ENCODE peak calls at places on chromosomes 5 and 9, in nine cellular contexts. One of them, this sample, is unnamed. For H3K36me3 and H3K27me3, the result is how much of the 10 kb centered on the place peaks cover.

GRCh38 chr5:52801329-52801728 is 13.6 kb downstream of the ITGA1 start:
- DNase-seq in ovary: no peak
- DNase-seq in neural progenitor cell: peak
- DNase-seq in HCT116: no peak
- DNase-seq in tibial artery: no peak
- DNase-seq in uterus: no peak
- DNase-seq in CD8-positive, alpha-beta memory T cell: no peak
- DNase-seq in thyroid gland: peak
- DNase-seq in heart left ventricle: no peak
- DNase-seq in this sample: no peak

GRCh38 chr5:32984851-32985250 is 273.7 kb downstream of the NPR3 start:
- DNase-seq in tibial artery: no peak
- DNase-seq in HCT116: no peak
- DNase-seq in heart left ventricle: no peak
- DNase-seq in neural progenitor cell: no peak
- DNase-seq in thyroid gland: no peak
- DNase-seq in CD8-positive, alpha-beta memory T cell: no peak
- DNase-seq in ovary: no peak
- DNase-seq in uterus: no peak
- DNase-seq in this sample: no peak

GRCh38 chr5:18465833-18466681 is 831.8 kb downstream of the TAF11L14 start:
- DNase-seq in heart left ventricle: no peak
- DNase-seq in uterus: no peak
- DNase-seq in neural progenitor cell: peak
- DNase-seq in tibial artery: peak
- DNase-seq in thyroid gland: peak
- DNase-seq in ovary: no peak
- DNase-seq in CD8-positive, alpha-beta memory T cell: no peak
- DNase-seq in HCT116: no peak
- DNase-seq in this sample: peak

GRCh38 chr5:107567901-107568671 is 102.7 kb downstream of the EFNA5 start:
- DNase-seq in ovary: no peak
- DNase-seq in HCT116: no peak
- DNase-seq in heart left ventricle: no peak
- DNase-seq in tibial artery: no peak
- DNase-seq in uterus: no peak
- DNase-seq in thyroid gland: no peak
- DNase-seq in neural progenitor cell: peak
- DNase-seq in CD8-positive, alpha-beta memory T cell: no peak
- DNase-seq in this sample: no peak

GRCh38 chr5:61342066-61342465 is 10.0 kb downstream of the ZSWIM6 start:
- DNase-seq in neural progenitor cell: no peak
- DNase-seq in thyroid gland: no peak
- DNase-seq in ovary: no peak
- DNase-seq in heart left ventricle: no peak
- DNase-seq in CD8-positive, alpha-beta memory T cell: no peak
- DNase-seq in tibial artery: no peak
- DNase-seq in uterus: no peak
- DNase-seq in HCT116: no peak
- DNase-seq in this sample: no peak

GRCh38 chr9:109918359-109919163 is 138.6 kb downstream of the PALM2AKAP2 start:
- DNase-seq in CD8-positive, alpha-beta memory T cell: no peak
- DNase-seq in thyroid gland: no peak
- DNase-seq in ovary: no peak
- DNase-seq in neural progenitor cell: no peak
- DNase-seq in HCT116: no peak
- DNase-seq in tibial artery: no peak
- DNase-seq in heart left ventricle: no peak
- DNase-seq in uterus: no peak
- DNase-seq in this sample: no peak

GRCh38 chr9:88824711-88825110 is 166.6 kb upstream of the S1PR3 start:
- DNase-seq in thyroid gland: no peak
- DNase-seq in heart left ventricle: no peak
- DNase-seq in uterus: no peak
- DNase-seq in tibial artery: no peak
- DNase-seq in ovary: no peak
- DNase-seq in CD8-positive, alpha-beta memory T cell: no peak
- DNase-seq in HCT116: no peak
- DNase-seq in neural progenitor cell: no peak
- DNase-seq in this sample: no peak

GRCh38 chr5:168468836-168469235 is 17.4 kb upstream of the RARS1 start:
- DNase-seq in neural progenitor cell: no peak
- DNase-seq in CD8-positive, alpha-beta memory T cell: no peak
- DNase-seq in heart left ventricle: no peak
- DNase-seq in ovary: no peak
- DNase-seq in thyroid gland: no peak
- DNase-seq in uterus: no peak
- DNase-seq in tibial artery: no peak
- DNase-seq in HCT116: no peak
- DNase-seq in this sample: no peak

GRCh38 chr5:73514418-73514817 is 16.2 kb downstream of the BTF3 start:
- DNase-seq in thyroid gland: no peak
- DNase-seq in tibial artery: no peak
- DNase-seq in heart left ventricle: no peak
- DNase-seq in CD8-positive, alpha-beta memory T cell: no peak
- DNase-seq in ovary: no peak
- DNase-seq in uterus: no peak
- DNase-seq in HCT116: no peak
- DNase-seq in neural progenitor cell: no peak
- DNase-seq in this sample: no peak

GRCh38 chr5:172641359-172642045 is 439 bp downstream of the NEURL1B start:
- DNase-seq in tibial artery: no peak
- DNase-seq in CD8-positive, alpha-beta memory T cell: peak
- DNase-seq in HCT116: no peak
- DNase-seq in ovary: peak
- DNase-seq in thyroid gland: peak
- DNase-seq in heart left ventricle: peak
- DNase-seq in uterus: no peak
- DNase-seq in neural progenitor cell: peak
- DNase-seq in this sample: peak

GRCh38 chr5:151141535-151141934 is 16.0 kb downstream of the ANXA6 start:
- DNase-seq in HCT116: no peak
- DNase-seq in heart left ventricle: no peak
- DNase-seq in thyroid gland: no peak
- DNase-seq in tibial artery: no peak
- DNase-seq in ovary: peak
- DNase-seq in neural progenitor cell: peak
- DNase-seq in CD8-positive, alpha-beta memory T cell: peak
- DNase-seq in uterus: peak
- DNase-seq in this sample: peak

GRCh38 chr9:87198716-87199115 is 251.4 kb upstream of the GAS1 start:
- DNase-seq in heart left ventricle: no peak
- DNase-seq in uterus: no peak
- DNase-seq in thyroid gland: no peak
- DNase-seq in tibial artery: no peak
- DNase-seq in ovary: no peak
- DNase-seq in HCT116: no peak
- DNase-seq in neural progenitor cell: no peak
- DNase-seq in CD8-positive, alpha-beta memory T cell: no peak
- DNase-seq in this sample: no peak

GRCh38 chr5:1019001-1019651 is 10.5 kb downstream of the NKD2 start:
- DNase-seq in thyroid gland: no peak
- DNase-seq in HCT116: no peak
- DNase-seq in tibial artery: no peak
- DNase-seq in uterus: no peak
- DNase-seq in heart left ventricle: peak
- DNase-seq in neural progenitor cell: no peak
- DNase-seq in ovary: no peak
- DNase-seq in CD8-positive, alpha-beta memory T cell: no peak
- DNase-seq in this sample: no peak

GRCh38 chr5:1020461-1020961 is 11.9 kb downstream of the NKD2 start:
- DNase-seq in tibial artery: no peak
- DNase-seq in heart left ventricle: peak
- DNase-seq in thyroid gland: no peak
- DNase-seq in HCT116: no peak
- DNase-seq in ovary: no peak
- DNase-seq in neural progenitor cell: no peak
- DNase-seq in uterus: no peak
- DNase-seq in CD8-positive, alpha-beta memory T cell: no peak
- DNase-seq in this sample: no peak

GRCh38 chr5:1017691-1018455 is 9.3 kb downstream of the NKD2 start:
- DNase-seq in CD8-positive, alpha-beta memory T cell: no peak
- DNase-seq in uterus: no peak
- DNase-seq in tibial artery: no peak
- DNase-seq in heart left ventricle: peak
- DNase-seq in neural progenitor cell: no peak
- DNase-seq in HCT116: no peak
- DNase-seq in thyroid gland: no peak
- DNase-seq in ovary: no peak
- DNase-seq in this sample: no peak

GRCh38 chr5:1018596-1018995 is 10.0 kb downstream of the NKD2 start:
- DNase-seq in neural progenitor cell: no peak
- DNase-seq in HCT116: no peak
- DNase-seq in uterus: no peak
- DNase-seq in thyroid gland: no peak
- DNase-seq in tibial artery: no peak
- DNase-seq in CD8-positive, alpha-beta memory T cell: no peak
- DNase-seq in ovary: no peak
- DNase-seq in heart left ventricle: peak
- DNase-seq in this sample: no peak

DNA sequence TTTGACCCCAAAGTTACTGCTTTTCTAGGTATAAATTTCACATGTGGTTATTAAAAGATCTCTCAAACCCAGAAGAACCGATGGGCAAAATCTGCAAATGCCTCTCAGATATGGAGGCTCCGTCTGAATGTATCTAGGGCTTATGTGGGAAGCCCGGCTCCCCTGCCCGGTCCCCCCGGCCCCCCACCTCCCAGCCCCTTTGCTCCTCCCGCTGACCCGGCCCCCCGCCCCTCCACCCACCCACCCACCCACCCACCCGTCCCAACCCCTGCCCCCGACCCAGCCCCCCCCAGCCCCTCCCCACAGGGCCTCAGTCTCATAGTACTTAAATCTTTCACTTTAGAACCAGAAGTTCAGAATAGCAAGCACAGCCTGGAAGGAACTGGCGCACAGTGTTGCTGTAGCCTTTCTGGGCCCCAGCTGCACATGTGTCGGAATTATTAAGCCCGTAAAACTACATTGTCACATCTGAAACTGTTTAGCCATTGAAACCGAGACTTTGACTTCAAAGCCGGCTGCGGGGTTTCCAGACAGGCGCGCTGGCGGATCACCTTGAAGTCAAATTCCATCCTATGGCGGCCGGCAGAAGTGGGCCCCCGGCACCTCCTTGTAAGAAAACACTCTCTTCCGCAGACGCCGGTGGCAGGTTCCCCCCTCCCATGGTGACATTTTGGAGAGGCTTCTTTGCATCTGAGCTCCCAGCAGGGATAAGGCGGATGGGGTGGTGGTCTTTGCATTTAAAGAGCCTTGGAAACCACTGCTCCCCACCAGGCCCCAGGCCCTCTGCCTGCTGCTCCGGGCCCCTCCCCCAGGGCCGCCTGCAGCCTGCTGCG is 12.8 kb downstream of the NKD2 start:
- DNase-seq in thyroid gland: no peak
- DNase-seq in CD8-positive, alpha-beta memory T cell: no peak
- DNase-seq in tibial artery: no peak
- DNase-seq in ovary: no peak
- DNase-seq in heart left ventricle: no peak
- DNase-seq in HCT116: no peak
- DNase-seq in neural progenitor cell: no peak
- DNase-seq in uterus: no peak
- DNase-seq in this sample: peak
- H3K4me3 ChIP-seq in thyroid gland: no peak
- H3K4me3 ChIP-seq in CD8-positive, alpha-beta memory T cell: no peak
- H3K4me3 ChIP-seq in tibial artery: no peak
- H3K4me3 ChIP-seq in ovary: no peak
- H3K4me3 ChIP-seq in heart left ventricle: no peak
- H3K4me3 ChIP-seq in HCT116: no peak
- H3K4me3 ChIP-seq in neural progenitor cell: no peak
- H3K4me3 ChIP-seq in uterus: no peak
- H3K4me3 ChIP-seq in this sample: no peak

GRCh38 chr9:129480227-129480626 is 140.7 kb downstream of the C9orf50 start:
- DNase-seq in CD8-positive, alpha-beta memory T cell: no peak
- DNase-seq in ovary: no peak
- DNase-seq in neural progenitor cell: no peak
- DNase-seq in tibial artery: peak
- DNase-seq in uterus: peak
- DNase-seq in HCT116: no peak
- DNase-seq in heart left ventricle: no peak
- DNase-seq in thyroid gland: no peak
- DNase-seq in this sample: no peak
- H3K36me3 ChIP-seq in CD8-positive, alpha-beta memory T cell: under half
- H3K36me3 ChIP-seq in ovary: under half
- H3K36me3 ChIP-seq in neural progenitor cell: under half
- H3K36me3 ChIP-seq in tibial artery: under half
- H3K36me3 ChIP-seq in uterus: under half
- H3K36me3 ChIP-seq in HCT116: under half
- H3K36me3 ChIP-seq in heart left ventricle: under half
- H3K36me3 ChIP-seq in thyroid gland: under half
- H3K36me3 ChIP-seq in this sample: under half

DNA sequence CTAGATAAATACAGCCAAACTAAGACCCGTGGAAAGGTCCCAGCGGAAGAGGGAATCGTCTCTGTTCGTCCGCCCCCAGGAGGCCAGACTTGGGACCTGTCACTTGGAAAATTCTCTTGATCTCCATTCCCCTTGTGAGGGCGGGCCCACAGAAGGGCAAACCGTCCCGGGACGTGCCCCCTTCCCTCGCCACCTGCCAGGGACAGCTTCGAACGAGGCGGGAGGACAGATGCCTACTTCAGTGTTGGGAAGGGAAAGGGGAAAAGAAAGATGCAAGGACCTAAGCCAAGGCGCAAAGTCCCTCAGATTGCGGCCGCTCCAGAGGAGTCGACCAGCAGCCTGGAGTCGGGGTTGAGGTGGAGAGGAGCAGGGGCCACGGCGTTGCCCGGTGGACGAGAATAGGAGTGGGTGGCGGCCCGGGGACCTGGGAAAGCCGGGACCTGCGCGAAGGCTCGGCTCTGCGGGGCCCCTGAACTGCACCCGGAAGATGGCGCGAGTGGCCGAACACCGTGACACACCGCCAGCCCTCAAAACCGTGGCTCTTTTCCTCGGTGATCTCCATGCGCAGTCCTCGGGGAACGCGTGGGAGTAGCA is 4.4 kb upstream of the EBF1 start:
- DNase-seq in uterus: peak
- DNase-seq in CD8-positive, alpha-beta memory T cell: no peak
- DNase-seq in tibial artery: no peak
- DNase-seq in thyroid gland: no peak
- DNase-seq in heart left ventricle: peak
- DNase-seq in HCT116: no peak
- DNase-seq in neural progenitor cell: peak
- DNase-seq in ovary: peak
- DNase-seq in this sample: peak
- H3K27me3 ChIP-seq in uterus: under half
- H3K27me3 ChIP-seq in CD8-positive, alpha-beta memory T cell: under half
- H3K27me3 ChIP-seq in tibial artery: under half
- H3K27me3 ChIP-seq in thyroid gland: under half
- H3K27me3 ChIP-seq in heart left ventricle: half or more
- H3K27me3 ChIP-seq in HCT116: under half
- H3K27me3 ChIP-seq in neural progenitor cell: half or more
- H3K27me3 ChIP-seq in ovary: under half
- H3K27me3 ChIP-seq in this sample: half or more

DNA sequence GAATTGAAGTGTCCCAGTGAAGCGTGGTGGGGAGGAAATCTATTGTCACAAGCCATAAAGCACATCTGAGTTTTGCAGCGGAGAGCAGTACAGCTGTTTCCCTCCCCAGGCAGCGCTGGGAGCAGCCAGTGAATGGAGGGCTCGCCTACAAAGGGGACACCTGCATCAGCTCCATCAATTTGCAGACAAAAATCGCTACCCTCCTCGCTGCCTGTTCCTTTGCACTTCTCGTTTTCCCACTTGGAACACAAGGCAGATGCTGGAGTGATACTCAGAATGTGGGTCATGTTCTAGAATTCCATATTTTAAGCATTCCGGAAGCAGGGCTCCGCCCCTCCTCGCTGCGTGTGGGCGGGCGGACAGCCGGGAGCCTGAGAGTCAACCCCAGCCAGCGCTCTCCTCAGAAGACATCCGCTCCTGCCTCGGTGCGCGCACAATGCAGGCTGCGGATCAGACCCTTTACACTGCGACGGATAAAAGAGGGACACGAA is 92.1 kb downstream of the LMNB1 start:
- DNase-seq in HCT116: no peak
- DNase-seq in heart left ventricle: peak
- DNase-seq in ovary: no peak
- DNase-seq in uterus: no peak
- DNase-seq in CD8-positive, alpha-beta memory T cell: no peak
- DNase-seq in tibial artery: no peak
- DNase-seq in neural progenitor cell: peak
- DNase-seq in thyroid gland: no peak
- DNase-seq in this sample: peak
- H3K4me3 ChIP-seq in HCT116: no peak
- H3K4me3 ChIP-seq in heart left ventricle: no peak
- H3K4me3 ChIP-seq in ovary: no peak
- H3K4me3 ChIP-seq in uterus: no peak
- H3K4me3 ChIP-seq in CD8-positive, alpha-beta memory T cell: peak
- H3K4me3 ChIP-seq in tibial artery: no peak
- H3K4me3 ChIP-seq in neural progenitor cell: peak
- H3K4me3 ChIP-seq in thyroid gland: no peak
- H3K4me3 ChIP-seq in this sample: peak